ENCODE peak calls at places on chromosome 9, in four cellular contexts. O, Z, G and N are unnamed samples.

GRCh38 chr9:87742813-87743428 is 17.0 kb downstream of the CTSL start:
- DNase-seq in G (no peak), Z (peak), O (no peak), N (no peak)

GRCh38 chr9:102273952-102274351 is 535.5 kb upstream of the GRIN3A start:
- DNase-seq in Z (no peak), G (no peak), O (no peak), N (no peak)

GRCh38 chr9:110432253-110432652 is 94.6 kb upstream of the TXNDC8 start:
- DNase-seq in O (no peak), G (no peak), Z (no peak), N (no peak)

GRCh38 chr9:108776920-108777650 is 78.7 kb downstream of the ACTL7B start:
- DNase-seq in G (peak), O (no peak), Z (no peak), N (no peak)

GRCh38 chr9:98482248-98482647 is 226.5 kb downstream of the GABBR2 start:
- DNase-seq in O (no peak), G (no peak), Z (no peak), N (no peak)

GRCh38 chr9:73782166-73782565 is 630.5 kb downstream of the ANXA1 start:
- DNase-seq in O (no peak), Z (no peak), G (no peak), N (no peak)

GRCh38 chr9:87655731-87656130 is 70.2 kb upstream of the CTSL start:
- DNase-seq in O (no peak), Z (no peak), G (no peak), N (no peak)

GRCh38 chr9:83198336-83198735 is 135.4 kb upstream of the RASEF start:
- DNase-seq in G (no peak), Z (no peak), O (no peak), N (no peak)

GRCh38 chr9:131722260-131722659 is 17.6 kb downstream of the RAPGEF1 start:
- DNase-seq in O (no peak), Z (no peak), G (no peak), N (no peak)

GRCh38 chr9:22457448-22457847 is 10.8 kb downstream of the DMRTA1 start:
- DNase-seq in Z (no peak), G (no peak), O (no peak), N (no peak)

GRCh38 chr9:6209966-6210365 is 5.6 kb upstream of the IL33 start:
- DNase-seq in O (no peak), Z (no peak), G (no peak), N (no peak)

GRCh38 chr9:27660148-27660547 is 86.9 kb upstream of the C9orf72 start:
- DNase-seq in G (no peak), Z (no peak), O (no peak), N (no peak)

GRCh38 chr9:13278368-13279246 is 885 bp downstream of the MPDZ start:
- DNase-seq in Z (peak), O (no peak), G (peak), N (no peak)

GRCh38 chr9:136081113-136081825 is 13.8 kb downstream of the NACC2 start:
- DNase-seq in O (no peak), G (no peak), Z (no peak), N (no peak)

GRCh38 chr9:133850937-133851336 is 112.8 kb upstream of the SARDH start:
- DNase-seq in O (no peak), Z (no peak), G (no peak), N (peak)

GRCh38 chr9:89872426-89872912 is 267.7 kb downstream of the GADD45G start:
- DNase-seq in G (no peak), Z (no peak), O (no peak), N (no peak)

GRCh38 chr9:105187781-105188180 is 56.7 kb upstream of the SLC44A1 start:
- DNase-seq in Z (no peak), O (no peak), G (peak), N (no peak)

GRCh38 chr9:90071257-90071656 is 466.4 kb downstream of the GADD45G start:
- DNase-seq in Z (no peak), O (no peak), G (no peak), N (no peak)

GRCh38 chr9:101512116-101512515 is 21.5 kb upstream of the RNF20 start:
- DNase-seq in Z (no peak), G (no peak), O (no peak), N (no peak)

GRCh38 chr9:28774433-28775029 is 1201.2 kb upstream of the C9orf72 start:
- DNase-seq in G (peak), O (peak), Z (no peak), N (no peak)

GRCh38 chr9:91208837-91209236 is 152.9 kb downstream of the AUH start:
- DNase-seq in G (no peak), Z (no peak), O (no peak), N (no peak)

GRCh38 chr9:135479469-135480052 is at the start of gene PPP1R26:
- DNase-seq in Z (peak), O (no peak), G (no peak), N (no peak)

GRCh38 chr9:128124873-128125574 is 2.5 kb downstream of the PTGES2 start:
- DNase-seq in O (peak), G (peak), Z (no peak), N (peak)

GRCh38 chr9:128920381-128921058 is at the start of gene PHYHD1:
- DNase-seq in Z (no peak), G (no peak), O (no peak), N (no peak)

GRCh38 chr9:15570769-15571168 is 17.9 kb downstream of the CCDC171 start:
- DNase-seq in G (no peak), O (no peak), Z (no peak), N (no peak)

GRCh38 chr9:133031496-133031911 is 707 bp downstream of the GTF3C5 start:
- DNase-seq in G (no peak), Z (no peak), O (peak), N (no peak)

GRCh38 chr9:125548141-125548540 is 158.9 kb downstream of the MAPKAP1 start:
- DNase-seq in G (peak), Z (no peak), O (no peak), N (no peak)

DNA sequence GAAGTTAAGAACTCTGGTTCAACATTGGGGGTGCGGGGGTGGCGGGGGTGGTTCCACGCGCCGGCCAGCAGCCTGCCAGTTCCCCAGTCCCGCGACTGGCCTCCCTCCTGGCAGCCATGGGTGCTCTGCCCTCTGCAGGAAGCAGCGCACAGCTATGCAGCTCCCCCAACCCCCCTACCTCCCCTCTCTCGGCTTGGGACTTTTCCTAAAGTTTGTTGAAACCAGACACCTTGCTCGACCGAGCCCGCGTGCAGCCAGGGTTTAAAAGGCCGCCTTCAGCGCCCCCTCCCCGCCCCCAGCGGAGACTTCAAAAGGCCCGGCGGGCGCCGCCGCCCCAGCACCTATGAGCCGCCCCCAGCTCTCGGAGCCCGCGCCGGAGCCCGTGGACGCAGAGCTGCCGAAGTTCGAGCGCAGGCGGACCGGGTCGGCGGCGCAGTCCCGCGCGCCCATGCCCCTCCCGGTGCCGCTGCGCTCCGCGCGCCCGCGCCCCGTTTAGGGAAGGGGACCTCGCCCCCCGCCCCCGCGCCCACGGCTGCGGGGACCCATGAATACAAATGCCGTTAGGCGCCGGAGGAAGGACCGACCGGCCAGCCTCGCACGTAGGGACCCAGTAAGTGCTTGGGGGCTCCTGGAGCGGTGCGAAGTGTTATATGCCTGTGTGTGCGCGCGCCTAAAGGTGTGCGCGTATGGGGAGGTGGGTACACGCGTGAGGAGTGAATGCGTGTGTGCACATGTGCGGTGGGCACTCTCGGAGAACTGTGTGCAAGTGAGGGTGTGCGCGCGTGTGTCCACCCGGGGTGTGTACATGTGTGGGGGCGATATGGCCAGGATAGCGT is 1.4 kb upstream of the COL27A1 start:
- DNase-seq in G (peak), Z (no peak), O (no peak), N (no peak)
- TF ChIP-seq EZH2 in G (no peak), Z (no peak), O (no peak), N (no peak)

GRCh38 chr9:72006481-72006880 is 53.9 kb downstream of the C9orf57 start:
- DNase-seq in O (no peak), Z (no peak), G (no peak), N (no peak)
- TF ChIP-seq MAX in O (no peak), Z (no peak), G (no peak), N (no peak)

GRCh38 chr9:116992870-116993269 is 305.8 kb downstream of the TRIM32 start:
- DNase-seq in Z (no peak), G (no peak), O (no peak), N (no peak)

GRCh38 chr9:117000834-117001233 is 313.7 kb downstream of the TRIM32 start:
- DNase-seq in O (no peak), G (no peak), Z (no peak), N (no peak)

GRCh38 chr9:117000196-117000723 is 313.2 kb downstream of the TRIM32 start:
- DNase-seq in Z (no peak), O (no peak), G (no peak), N (no peak)

GRCh38 chr9:117002686-117003085 is 315.6 kb downstream of the TRIM32 start:
- DNase-seq in G (no peak), Z (no peak), O (no peak), N (no peak)

DNA sequence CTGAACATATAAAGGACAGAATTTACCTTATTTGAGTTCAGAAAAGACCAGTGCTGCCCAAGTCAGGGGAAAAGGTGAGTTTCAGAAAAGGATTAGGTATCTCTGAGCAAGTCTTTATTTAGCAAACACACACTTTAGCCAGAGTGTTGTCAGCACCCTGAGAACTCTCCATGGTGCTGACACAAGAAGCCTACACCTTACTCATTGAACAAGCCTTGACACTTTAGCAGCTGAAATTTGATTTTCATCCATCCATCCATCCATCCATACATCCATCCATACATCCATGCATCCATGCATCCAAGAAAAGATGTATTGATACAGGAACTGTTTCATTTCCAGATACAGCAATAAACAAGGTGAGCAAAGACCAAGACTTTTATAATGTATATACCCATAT is 311.2 kb downstream of the TRIM32 start:
- DNase-seq in G (no peak), O (no peak), Z (no peak), N (no peak)
- TF ChIP-seq SP1 in G (no peak), O (no peak), Z (no peak), N (no peak)

GRCh38 chr9:126609711-126610388 is 3.9 kb upstream of the LMX1B start:
- DNase-seq in G (no peak), Z (no peak), O (no peak), N (no peak)
- TF ChIP-seq EZH2 in G (no peak), Z (no peak), O (no peak), N (no peak)